ENCODE peak calls at places on chromosome 5, in ten cellular contexts. H is A549, T is suprapubic skin, A is ovary, Q is sigmoid colon, U is HepG2, G is upper lobe of left lung, E is tibial nerve, K is stomach, C is GM12878. Z is an unnamed sample.

GRCh38 chr5:101915559-101915958 is 380.5 kb downstream of the SLCO4C1 start:
- DNase-seq in C (no peak), H (peak; percentile 48), T (no peak), K (no peak), E (no peak), Q (no peak), G (no peak), A (no peak), U (no peak), Z (no peak)

GRCh38 chr5:174755103-174755502 is 30.7 kb downstream of the MSX2 start:
- DNase-seq in G (no peak), T (no peak), U (no peak), C (no peak), E (no peak), K (no peak), A (no peak), H (peak; percentile 28), Q (no peak), Z (no peak)

GRCh38 chr5:132309679-132310078 is 15.5 kb downstream of the SLC22A4 start:
- DNase-seq in U (peak; percentile 35), Q (no peak), K (no peak), T (no peak), A (no peak), E (no peak), H (no peak), G (no peak), C (no peak), Z (no peak)

GRCh38 chr5:128799945-128800344 is 165.3 kb upstream of the SLC27A6 start:
- DNase-seq in A (no peak), C (no peak), G (no peak), K (no peak), E (no peak), T (no peak), H (no peak), Q (no peak), U (no peak), Z (no peak)

GRCh38 chr5:95163079-95163478 is 121.8 kb downstream of the MCTP1 start:
- DNase-seq in Q (no peak), E (no peak), K (no peak), T (no peak), C (no peak), U (no peak), A (no peak), G (no peak), H (no peak), Z (no peak)

GRCh38 chr5:96930058-96930457 is 5.8 kb upstream of the LNPEP start:
- DNase-seq in U (no peak), Q (no peak), H (no peak), E (no peak), G (no peak), C (no peak), T (no peak), A (no peak), K (no peak), Z (no peak)

GRCh38 chr5:13653709-13654108 is 290.8 kb downstream of the DNAH5 start:
- DNase-seq in H (no peak), T (no peak), K (no peak), E (no peak), G (no peak), Q (no peak), C (no peak), A (no peak), U (no peak), Z (no peak)

GRCh38 chr5:172065431-172066065 is 59.1 kb upstream of the FBXW11 start:
- DNase-seq in T (no peak), A (no peak), H (no peak), G (no peak), Q (no peak), E (no peak), K (no peak), C (no peak), U (no peak), Z (no peak)

GRCh38 chr5:39394946-39395345 is 29.8 kb downstream of the DAB2 start:
- DNase-seq in G (no peak), A (no peak), K (no peak), E (no peak), H (no peak), C (no peak), U (no peak), Q (no peak), T (no peak), Z (no peak)

GRCh38 chr5:54217826-54218503 is 92.4 kb downstream of the ARL15 start:
- DNase-seq in U (peak; percentile 37), Q (no peak), E (peak; percentile 79), A (peak; percentile 45), C (no peak), H (peak; percentile 77), G (no peak), T (no peak), K (peak; percentile 27), Z (no peak)

GRCh38 chr5:119022017-119022745 is 33.8 kb upstream of the DTWD2 start:
- DNase-seq in E (no peak), T (no peak), C (no peak), K (no peak), H (peak; percentile 55), A (no peak), Q (no peak), G (no peak), U (no peak), Z (no peak)

GRCh38 chr5:138466058-138466899 is 1.0 kb downstream of the EGR1 start:
- DNase-seq in A (peak; percentile 55), T (no peak), C (no peak), Q (no peak), H (peak; percentile 47), K (peak; percentile 75), U (peak; percentile 84), E (peak; percentile 25), G (peak; percentile 48), Z (peak; percentile 45)

GRCh38 chr5:88875609-88876234 is 7.3 kb downstream of the MEF2C start:
- DNase-seq in C (no peak), Q (no peak), U (no peak), E (no peak), G (no peak), H (no peak), K (no peak), A (no peak), T (no peak), Z (no peak)

GRCh38 chr5:159178978-159179377 is 30.4 kb downstream of the RNF145 start:
- DNase-seq in E (no peak), Q (no peak), U (peak; percentile 29), G (peak; percentile 64), C (peak; percentile 51), H (peak; percentile 97), K (no peak), T (no peak), A (peak; percentile 44), Z (peak; percentile 14)

GRCh38 chr5:40043916-40044315 is 619.1 kb upstream of the DAB2 start:
- DNase-seq in T (no peak), E (no peak), C (no peak), U (no peak), K (no peak), Q (no peak), G (no peak), H (no peak), A (no peak), Z (peak; percentile 58)

DNA sequence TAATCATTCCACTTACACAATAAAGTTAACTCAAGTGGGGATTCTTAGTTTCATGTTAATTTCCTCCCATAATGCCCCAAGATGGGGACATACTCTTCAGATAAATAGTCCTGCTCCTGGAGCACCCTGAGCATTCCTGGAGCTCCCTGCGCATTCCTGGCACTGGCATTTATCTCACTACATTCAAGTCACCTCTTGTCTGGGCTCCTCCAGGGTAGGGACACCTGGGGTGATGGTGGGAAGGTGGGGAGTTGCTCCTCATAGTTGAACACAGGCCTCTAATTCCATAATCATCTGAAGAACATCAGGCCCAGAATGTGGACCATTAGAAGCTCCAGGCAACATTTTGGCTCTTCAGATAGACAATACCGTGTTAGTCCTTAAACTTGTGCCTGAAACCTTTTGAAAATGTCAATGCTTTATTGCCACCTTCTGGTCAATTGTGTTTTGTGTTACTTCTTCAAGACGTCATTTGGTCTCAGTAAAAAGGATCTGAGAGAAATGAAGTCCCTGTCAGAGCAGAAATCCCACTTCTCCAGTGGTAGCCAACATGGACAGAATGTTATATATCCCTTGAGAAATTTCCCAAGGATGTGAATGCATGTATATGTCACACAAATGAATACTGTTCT is 14.2 kb upstream of the AGGF1 start:
- DNase-seq in G (no peak), A (no peak), H (peak; percentile 78), K (no peak), C (no peak), U (peak; percentile 12), E (no peak), Q (no peak), T (no peak), Z (no peak)
- TF ChIP-seq CTCF in G (peak; percentile 27), A (no peak), H (peak; percentile 64), K (no peak), C (no peak), U (peak; percentile 45), E (no peak), Q (no peak), T (no peak), Z (peak; percentile 17)

DNA sequence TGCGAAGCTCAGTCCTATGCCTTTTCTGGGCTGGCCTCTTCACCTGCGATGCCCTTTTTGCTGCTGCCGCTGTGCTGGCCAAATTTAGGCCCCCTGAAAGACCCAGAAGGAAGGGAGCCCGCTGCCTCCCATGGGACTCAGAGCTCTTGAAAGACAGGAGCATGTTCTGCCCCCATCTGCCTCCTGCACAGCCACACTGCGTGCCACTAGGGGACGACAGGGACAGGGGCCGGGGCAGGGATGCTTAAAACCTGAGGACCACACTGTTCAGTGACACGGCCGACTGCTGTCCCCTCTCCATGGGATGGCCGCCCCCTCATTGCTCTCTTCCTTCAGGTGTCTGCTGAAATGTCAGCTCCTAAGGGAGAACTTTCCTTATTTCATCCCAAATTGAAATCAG is 132.4 kb downstream of the ADAMTS2 start:
- DNase-seq in A (no peak), T (no peak), U (no peak), Q (no peak), H (no peak), E (no peak), K (no peak), G (no peak), C (no peak), Z (no peak)
- TF ChIP-seq EP300 in A (no peak), T (no peak), U (no peak), Q (no peak), H (no peak), E (no peak), K (no peak), G (no peak), C (no peak), Z (no peak)

GRCh38 chr5:135491552-135492318 is 39.6 kb upstream of the TIFAB start:
- DNase-seq in A (no peak), H (no peak), Q (no peak), T (no peak), U (peak; percentile 47), C (no peak), E (no peak), K (peak; percentile 30), G (peak; percentile 76), Z (no peak)
- H3K4me1 ChIP-seq in A (peaks cover 3% of the 10 kb centered on the region), H (peaks cover 31% of the 10 kb centered on the region), Q (peaks cover 26% of the 10 kb centered on the region), T (peaks cover 51% of the 10 kb centered on the region), U (peaks cover 65% of the 10 kb centered on the region), C (no peaks in the 10 kb centered on the region), E (peaks cover 43% of the 10 kb centered on the region), K (peaks cover 24% of the 10 kb centered on the region), G (peaks cover 58% of the 10 kb centered on the region), Z (peaks cover 25% of the 10 kb centered on the region)

DNA sequence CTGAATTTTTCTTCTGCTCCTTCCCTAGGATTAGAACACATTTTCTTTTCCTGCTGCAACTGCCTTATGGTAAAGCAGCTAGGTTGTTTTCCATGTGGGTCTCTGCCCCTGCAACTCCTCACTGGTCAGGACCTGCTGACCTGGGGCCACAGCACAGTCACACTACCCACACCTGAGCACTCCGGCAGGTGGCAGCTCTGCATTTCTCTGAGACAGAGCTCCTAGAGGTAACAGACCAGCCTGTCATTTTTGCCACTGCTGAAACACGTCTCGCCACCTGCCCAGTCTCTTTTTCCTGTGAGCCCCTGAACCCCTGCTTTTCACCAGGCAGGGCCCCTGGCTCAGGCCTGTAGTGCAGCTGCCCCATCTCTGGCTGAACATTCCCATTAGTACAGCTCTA is 609.6 kb downstream of the HINT1 start:
- DNase-seq in C (no peak), U (no peak), E (no peak), K (no peak), T (no peak), Q (no peak), H (no peak), A (no peak), G (no peak), Z (no peak)
- TF ChIP-seq CTCF in C (no peak), U (peak; percentile 40), E (no peak), K (no peak), T (no peak), Q (no peak), H (no peak), A (no peak), G (no peak), Z (no peak)